ENCODE peak calls at places on chromosomes 11 and 22, in six cellular contexts. One of them, this sample, is unnamed.

GRCh38 chr22:44870021-44870420 is 117.6 kb downstream of the ARHGAP8 start:
- DNase-seq in HFF-Myc: no peak
- DNase-seq in tibial nerve: no peak
- DNase-seq in body of pancreas: no peak
- DNase-seq in RWPE1: peak
- DNase-seq in mucosa of descending colon: peak
- DNase-seq in this sample: no peak

GRCh38 chr11:1165256-1166041 is 7.7 kb downstream of the MUC5AC start:
- DNase-seq in tibial nerve: no peak
- DNase-seq in body of pancreas: peak
- DNase-seq in mucosa of descending colon: peak
- DNase-seq in RWPE1: no peak
- DNase-seq in HFF-Myc: no peak
- DNase-seq in this sample: no peak

GRCh38 chr11:112352907-112353306 is 92.2 kb upstream of the PLET1 start:
- DNase-seq in RWPE1: peak
- DNase-seq in tibial nerve: no peak
- DNase-seq in HFF-Myc: no peak
- DNase-seq in body of pancreas: no peak
- DNase-seq in mucosa of descending colon: no peak
- DNase-seq in this sample: no peak

GRCh38 chr22:35752833-35753189 is 35.1 kb downstream of the APOL5 start:
- DNase-seq in HFF-Myc: no peak
- DNase-seq in body of pancreas: no peak
- DNase-seq in RWPE1: no peak
- DNase-seq in mucosa of descending colon: no peak
- DNase-seq in tibial nerve: no peak
- DNase-seq in this sample: no peak

GRCh38 chr22:33328789-33329296 is 270.7 kb upstream of the SYN3 start:
- DNase-seq in HFF-Myc: no peak
- DNase-seq in RWPE1: no peak
- DNase-seq in tibial nerve: no peak
- DNase-seq in body of pancreas: no peak
- DNase-seq in mucosa of descending colon: no peak
- DNase-seq in this sample: no peak

GRCh38 chr11:57885298-57886035 is 123.9 kb downstream of the CTNND1 start:
- DNase-seq in body of pancreas: peak
- DNase-seq in tibial nerve: no peak
- DNase-seq in RWPE1: peak
- DNase-seq in HFF-Myc: no peak
- DNase-seq in mucosa of descending colon: no peak
- DNase-seq in this sample: no peak

GRCh38 chr22:33114570-33114969 is 56.4 kb upstream of the SYN3 start:
- DNase-seq in HFF-Myc: no peak
- DNase-seq in RWPE1: no peak
- DNase-seq in tibial nerve: no peak
- DNase-seq in mucosa of descending colon: no peak
- DNase-seq in body of pancreas: no peak
- DNase-seq in this sample: no peak

GRCh38 chr11:43987384-43988039 is 45.1 kb downstream of the C11orf96 start:
- DNase-seq in HFF-Myc: no peak
- DNase-seq in body of pancreas: peak
- DNase-seq in tibial nerve: peak
- DNase-seq in RWPE1: no peak
- DNase-seq in mucosa of descending colon: peak
- DNase-seq in this sample: no peak

GRCh38 chr22:23278883-23279675 is 98.8 kb downstream of the BCR start:
- DNase-seq in body of pancreas: peak
- DNase-seq in RWPE1: peak
- DNase-seq in HFF-Myc: no peak
- DNase-seq in tibial nerve: no peak
- DNase-seq in mucosa of descending colon: peak
- DNase-seq in this sample: no peak

DNA sequence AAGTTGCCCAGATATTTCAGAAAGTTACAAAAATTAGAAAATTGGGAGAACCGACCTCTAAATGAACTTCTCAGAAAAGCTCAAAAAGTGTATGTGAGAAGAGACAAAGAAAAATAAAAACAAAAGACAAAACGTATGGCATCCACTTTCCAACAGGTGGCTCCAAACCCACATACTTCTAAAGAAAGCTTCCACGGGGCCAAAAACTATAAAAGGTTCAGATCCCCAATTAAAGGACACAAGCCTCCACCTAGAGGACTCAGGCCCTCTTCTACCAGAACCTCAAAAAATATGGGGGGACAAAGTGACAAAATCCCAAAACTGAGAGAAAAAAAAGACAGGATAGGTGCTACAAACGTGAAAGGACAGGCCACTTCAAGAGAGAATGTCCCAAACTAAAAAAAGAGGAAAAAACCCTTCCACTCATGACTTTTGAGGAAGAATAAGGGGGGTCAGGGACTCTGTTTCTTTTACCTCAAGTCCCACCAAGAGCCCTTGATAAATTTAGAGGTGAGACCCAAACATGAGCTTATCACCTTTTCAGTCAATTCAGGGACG is 8.8 kb downstream of the SCGB2A1 start:
- DNase-seq in mucosa of descending colon: no peak
- DNase-seq in body of pancreas: no peak
- DNase-seq in tibial nerve: no peak
- DNase-seq in RWPE1: peak
- DNase-seq in HFF-Myc: no peak
- DNase-seq in this sample: no peak
- TF ChIP-seq CTCF in mucosa of descending colon: no peak
- TF ChIP-seq CTCF in body of pancreas: peak
- TF ChIP-seq CTCF in tibial nerve: no peak
- TF ChIP-seq CTCF in RWPE1: peak
- TF ChIP-seq CTCF in HFF-Myc: peak
- TF ChIP-seq CTCF in this sample: peak

GRCh38 chr11:100687032-100687629 is at the start of gene ARHGAP42:
- DNase-seq in mucosa of descending colon: peak
- DNase-seq in HFF-Myc: no peak
- DNase-seq in RWPE1: peak
- DNase-seq in tibial nerve: peak
- DNase-seq in body of pancreas: peak
- DNase-seq in this sample: no peak

GRCh38 chr11:100686476-100686875 is 612 bp upstream of the ARHGAP42 start:
- DNase-seq in mucosa of descending colon: no peak
- DNase-seq in HFF-Myc: no peak
- DNase-seq in body of pancreas: no peak
- DNase-seq in tibial nerve: no peak
- DNase-seq in RWPE1: no peak
- DNase-seq in this sample: no peak

GRCh38 chr11:100684101-100685065 is 2.7 kb upstream of the ARHGAP42 start:
- DNase-seq in mucosa of descending colon: no peak
- DNase-seq in HFF-Myc: no peak
- DNase-seq in tibial nerve: no peak
- DNase-seq in RWPE1: peak
- DNase-seq in body of pancreas: no peak
- DNase-seq in this sample: peak

GRCh38 chr11:100689141-100689540 is 2.1 kb downstream of the ARHGAP42 start:
- DNase-seq in tibial nerve: no peak
- DNase-seq in HFF-Myc: no peak
- DNase-seq in RWPE1: no peak
- DNase-seq in body of pancreas: no peak
- DNase-seq in mucosa of descending colon: no peak
- DNase-seq in this sample: no peak

GRCh38 chr11:100687630-100688395 is 725 bp downstream of the ARHGAP42 start:
- DNase-seq in tibial nerve: peak
- DNase-seq in HFF-Myc: peak
- DNase-seq in body of pancreas: peak
- DNase-seq in RWPE1: peak
- DNase-seq in mucosa of descending colon: peak
- DNase-seq in this sample: peak
- TF ChIP-seq CTCF in tibial nerve: peak
- TF ChIP-seq CTCF in HFF-Myc: peak
- TF ChIP-seq CTCF in body of pancreas: peak
- TF ChIP-seq CTCF in RWPE1: peak
- TF ChIP-seq CTCF in mucosa of descending colon: peak
- TF ChIP-seq CTCF in this sample: peak

DNA sequence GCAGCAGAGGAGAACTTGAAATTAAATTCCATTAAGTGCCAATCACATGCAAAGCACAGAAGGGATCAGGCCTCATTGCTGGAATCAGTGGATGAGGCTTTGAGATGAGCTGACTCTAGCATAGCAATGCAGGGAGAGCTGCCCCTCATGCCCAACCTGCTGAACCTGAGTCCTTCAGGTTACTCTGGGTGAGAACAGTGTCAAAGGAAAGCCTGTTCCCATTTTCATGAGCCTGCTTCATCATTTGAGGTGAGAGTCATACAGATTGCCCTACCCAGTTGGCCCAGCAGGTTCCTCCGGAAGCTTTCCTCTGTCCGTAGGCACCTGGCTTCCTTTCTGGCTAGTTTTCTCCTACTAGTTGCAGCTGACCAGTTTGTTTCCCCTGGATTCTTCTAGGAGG is 25.9 kb upstream of the ZBTB16 start:
- DNase-seq in body of pancreas: no peak
- DNase-seq in RWPE1: no peak
- DNase-seq in HFF-Myc: no peak
- DNase-seq in mucosa of descending colon: no peak
- DNase-seq in tibial nerve: no peak
- DNase-seq in this sample: no peak
- TF ChIP-seq CTCF in body of pancreas: no peak
- TF ChIP-seq CTCF in RWPE1: no peak
- TF ChIP-seq CTCF in HFF-Myc: no peak
- TF ChIP-seq CTCF in mucosa of descending colon: no peak
- TF ChIP-seq CTCF in tibial nerve: no peak
- TF ChIP-seq CTCF in this sample: no peak

DNA sequence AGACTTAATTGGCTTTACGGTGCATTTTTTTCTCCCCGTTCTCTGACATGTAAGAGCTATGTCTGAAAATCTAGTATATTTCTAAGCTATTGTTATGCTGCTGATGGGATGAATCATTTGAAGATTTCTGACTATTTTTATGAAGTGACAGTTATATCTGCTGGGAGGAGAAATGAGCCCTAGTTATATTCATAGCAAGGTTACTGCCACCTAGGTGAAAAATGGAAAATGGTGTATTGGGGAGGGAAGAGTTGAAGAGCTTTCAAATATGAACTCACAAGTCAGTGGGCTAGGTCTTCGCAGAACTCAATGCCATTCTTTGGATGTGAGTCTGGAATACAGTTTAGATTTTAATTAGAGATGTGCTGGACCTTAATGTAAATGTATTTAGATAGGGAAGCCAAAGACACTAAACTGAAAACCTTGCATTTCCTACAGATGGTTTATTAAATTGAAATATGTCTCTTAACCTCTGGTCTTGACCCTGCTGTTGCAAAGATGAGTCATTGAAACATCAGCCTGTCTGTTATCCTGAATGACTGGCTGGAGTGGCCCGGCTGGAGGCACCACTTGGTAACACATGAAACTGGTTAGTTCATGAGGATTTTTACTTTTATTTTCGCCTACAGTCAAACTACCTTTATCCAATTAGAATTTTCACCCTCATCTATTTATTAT is 293.7 kb downstream of the DDX10 start:
- DNase-seq in RWPE1: peak
- DNase-seq in body of pancreas: no peak
- DNase-seq in mucosa of descending colon: no peak
- DNase-seq in tibial nerve: no peak
- DNase-seq in HFF-Myc: peak
- DNase-seq in this sample: peak
- TF ChIP-seq CTCF in RWPE1: no peak
- TF ChIP-seq CTCF in body of pancreas: no peak
- TF ChIP-seq CTCF in mucosa of descending colon: no peak
- TF ChIP-seq CTCF in tibial nerve: no peak
- TF ChIP-seq CTCF in HFF-Myc: no peak
- TF ChIP-seq CTCF in this sample: no peak

DNA sequence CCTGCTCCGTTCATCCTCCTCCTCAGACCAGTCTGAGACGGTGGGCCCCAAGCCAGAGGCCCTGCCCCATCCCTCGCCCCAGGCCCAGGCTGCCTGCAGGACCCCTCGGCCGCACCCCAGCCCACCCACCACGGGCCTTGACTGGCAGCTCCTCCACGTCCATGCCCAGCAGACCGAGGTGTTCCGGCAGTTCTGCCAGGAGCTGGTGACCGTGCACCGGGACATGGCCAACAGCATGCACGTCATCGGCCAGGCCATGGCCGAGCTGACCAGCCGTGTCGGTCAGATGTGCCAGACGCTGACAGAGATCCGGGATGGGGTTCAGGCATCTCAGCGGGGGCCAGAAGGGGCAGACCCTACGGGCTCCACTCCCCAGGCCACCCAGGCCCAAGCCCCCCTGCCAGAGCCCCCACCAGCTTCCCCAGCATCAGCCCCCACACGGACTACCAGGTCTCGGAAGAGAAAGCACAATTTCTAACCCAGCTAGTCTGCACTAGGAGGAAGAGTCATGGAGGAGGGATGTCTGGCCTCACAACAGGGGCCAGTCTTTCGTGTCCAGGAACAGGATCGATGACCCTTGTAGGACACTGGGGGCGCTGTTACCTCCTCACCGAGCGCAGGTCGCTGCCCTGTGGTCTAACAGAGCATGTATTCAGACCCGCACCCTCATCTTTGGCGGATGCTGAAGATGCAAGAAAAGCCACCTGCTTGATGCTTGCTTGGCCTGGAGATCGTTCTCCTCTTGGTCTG is 66.3 kb downstream of the PRDM11 start:
- DNase-seq in RWPE1: no peak
- DNase-seq in mucosa of descending colon: no peak
- DNase-seq in body of pancreas: no peak
- DNase-seq in tibial nerve: no peak
- DNase-seq in HFF-Myc: no peak
- DNase-seq in this sample: no peak
- TF ChIP-seq CTCF in RWPE1: no peak
- TF ChIP-seq CTCF in mucosa of descending colon: no peak
- TF ChIP-seq CTCF in body of pancreas: no peak
- TF ChIP-seq CTCF in tibial nerve: no peak
- TF ChIP-seq CTCF in HFF-Myc: peak
- TF ChIP-seq CTCF in this sample: peak

DNA sequence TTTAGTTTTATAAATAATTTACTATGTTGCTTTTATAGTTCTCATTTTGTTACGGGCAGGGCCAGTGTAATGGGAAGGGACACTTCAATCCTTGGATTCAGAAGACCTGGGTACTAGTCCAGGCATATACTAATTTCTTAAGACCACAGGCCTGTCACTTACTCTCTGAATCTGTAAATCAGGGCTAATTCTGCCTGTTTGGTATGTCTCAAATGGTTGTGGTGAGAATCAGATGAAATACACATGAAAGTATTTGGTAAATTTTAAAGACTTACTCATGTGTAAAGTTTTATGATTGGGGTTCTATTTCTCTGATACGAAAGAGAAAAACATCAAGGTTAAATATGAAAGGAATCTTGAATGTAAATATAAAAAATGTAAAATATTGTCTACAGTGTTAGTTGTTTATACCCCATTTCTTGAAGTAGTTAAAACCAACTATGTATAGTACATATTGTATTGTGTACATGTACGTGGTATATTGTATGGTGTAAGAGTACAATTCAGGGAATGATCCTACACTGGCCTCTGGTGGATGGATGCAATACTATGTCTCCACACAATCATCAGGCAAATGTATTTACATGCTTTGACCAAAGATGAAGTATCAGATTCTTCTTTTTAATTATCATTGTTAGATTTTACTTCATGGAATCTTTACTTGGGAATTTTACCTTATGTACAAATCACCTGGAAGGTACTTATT is 24.5 kb upstream of the RAG2 start:
- DNase-seq in body of pancreas: no peak
- DNase-seq in RWPE1: peak
- DNase-seq in tibial nerve: no peak
- DNase-seq in mucosa of descending colon: no peak
- DNase-seq in HFF-Myc: peak
- DNase-seq in this sample: peak
- TF ChIP-seq CTCF in body of pancreas: peak
- TF ChIP-seq CTCF in RWPE1: peak
- TF ChIP-seq CTCF in tibial nerve: peak
- TF ChIP-seq CTCF in mucosa of descending colon: no peak
- TF ChIP-seq CTCF in HFF-Myc: peak
- TF ChIP-seq CTCF in this sample: peak